ENCODE peak calls at places on chromosomes 13 and 19, in nine cellular contexts. One of them, this sample, is unnamed.

GRCh38 chr13:44679602-44680001 is 103.5 kb upstream of the TSC22D1 start:
- DNase-seq in H54: no peak
- DNase-seq in uterus: no peak
- DNase-seq in ovary: no peak
- DNase-seq in HCT116: no peak
- DNase-seq in gastrocnemius medialis: no peak
- DNase-seq in A549: no peak
- DNase-seq in IMR-90: peak; percentile 73
- DNase-seq in thyroid gland: no peak
- DNase-seq in this sample: no peak

GRCh38 chr19:19056636-19057275 is 7.0 kb upstream of the SLC25A42 start:
- DNase-seq in HCT116: no peak
- DNase-seq in ovary: no peak
- DNase-seq in H54: no peak
- DNase-seq in uterus: no peak
- DNase-seq in IMR-90: no peak
- DNase-seq in thyroid gland: no peak
- DNase-seq in A549: no peak
- DNase-seq in gastrocnemius medialis: no peak
- DNase-seq in this sample: no peak

GRCh38 chr19:55614711-55615552 is 9.4 kb downstream of the ZNF784 start:
- DNase-seq in IMR-90: no peak
- DNase-seq in HCT116: no peak
- DNase-seq in H54: no peak
- DNase-seq in A549: no peak
- DNase-seq in uterus: no peak
- DNase-seq in ovary: no peak
- DNase-seq in thyroid gland: no peak
- DNase-seq in gastrocnemius medialis: no peak
- DNase-seq in this sample: no peak

GRCh38 chr19:898663-899062 is 5.4 kb downstream of the RNU6-9 start:
- DNase-seq in H54: no peak
- DNase-seq in thyroid gland: no peak
- DNase-seq in A549: no peak
- DNase-seq in IMR-90: no peak
- DNase-seq in uterus: no peak
- DNase-seq in HCT116: no peak
- DNase-seq in gastrocnemius medialis: no peak
- DNase-seq in ovary: no peak
- DNase-seq in this sample: no peak

GRCh38 chr19:46454244-46454643 is 17.1 kb downstream of the PNMA8A start:
- DNase-seq in HCT116: no peak
- DNase-seq in A549: no peak
- DNase-seq in gastrocnemius medialis: no peak
- DNase-seq in H54: no peak
- DNase-seq in thyroid gland: no peak
- DNase-seq in ovary: no peak
- DNase-seq in IMR-90: no peak
- DNase-seq in uterus: no peak
- DNase-seq in this sample: no peak

GRCh38 chr13:43908156-43909126 is 28.7 kb downstream of the LACC1 start:
- DNase-seq in uterus: no peak
- DNase-seq in A549: peak; percentile 25
- DNase-seq in HCT116: peak; percentile 37
- DNase-seq in H54: no peak
- DNase-seq in ovary: no peak
- DNase-seq in gastrocnemius medialis: no peak
- DNase-seq in thyroid gland: no peak
- DNase-seq in IMR-90: peak; percentile 91
- DNase-seq in this sample: no peak

GRCh38 chr19:8611890-8612806 is 1.6 kb upstream of the ADAMTS10 start:
- DNase-seq in H54: peak; percentile 83
- DNase-seq in HCT116: no peak
- DNase-seq in IMR-90: peak; percentile 66
- DNase-seq in ovary: peak; percentile 65
- DNase-seq in A549: peak; percentile 80
- DNase-seq in gastrocnemius medialis: peak; percentile 55
- DNase-seq in uterus: peak; percentile 71
- DNase-seq in thyroid gland: no peak
- DNase-seq in this sample: no peak

GRCh38 chr13:85709721-85710120 is 89.5 kb downstream of the SLITRK6 start:
- DNase-seq in uterus: no peak
- DNase-seq in A549: no peak
- DNase-seq in ovary: no peak
- DNase-seq in IMR-90: no peak
- DNase-seq in gastrocnemius medialis: no peak
- DNase-seq in thyroid gland: no peak
- DNase-seq in H54: no peak
- DNase-seq in HCT116: no peak
- DNase-seq in this sample: no peak

GRCh38 chr13:40479196-40479845 is 187.1 kb downstream of the FOXO1 start:
- DNase-seq in H54: no peak
- DNase-seq in uterus: peak; percentile 39
- DNase-seq in gastrocnemius medialis: no peak
- DNase-seq in HCT116: no peak
- DNase-seq in thyroid gland: peak; percentile 78
- DNase-seq in IMR-90: no peak
- DNase-seq in ovary: no peak
- DNase-seq in A549: no peak
- DNase-seq in this sample: no peak

GRCh38 chr13:36519432-36519831 is 87.1 kb downstream of the CCNA1 start:
- DNase-seq in A549: no peak
- DNase-seq in HCT116: no peak
- DNase-seq in thyroid gland: no peak
- DNase-seq in uterus: no peak
- DNase-seq in H54: no peak
- DNase-seq in gastrocnemius medialis: no peak
- DNase-seq in IMR-90: no peak
- DNase-seq in ovary: no peak
- DNase-seq in this sample: no peak

GRCh38 chr13:43307921-43308433 is 284.6 kb downstream of the DNAJC15 start:
- DNase-seq in gastrocnemius medialis: peak; percentile 71
- DNase-seq in HCT116: no peak
- DNase-seq in thyroid gland: peak; percentile 89
- DNase-seq in ovary: peak; percentile 96
- DNase-seq in IMR-90: peak; percentile 87
- DNase-seq in H54: peak; percentile 15
- DNase-seq in uterus: peak; percentile 84
- DNase-seq in A549: no peak
- DNase-seq in this sample: peak; percentile 22

GRCh38 chr13:105497597-105497996 is 1037.9 kb downstream of the EFNB2 start:
- DNase-seq in thyroid gland: peak; percentile 45
- DNase-seq in A549: no peak
- DNase-seq in H54: no peak
- DNase-seq in HCT116: no peak
- DNase-seq in uterus: no peak
- DNase-seq in ovary: no peak
- DNase-seq in IMR-90: no peak
- DNase-seq in gastrocnemius medialis: no peak
- DNase-seq in this sample: no peak

GRCh38 chr19:19230999-19231398 is 19.2 kb downstream of the NCAN start:
- DNase-seq in A549: no peak
- DNase-seq in gastrocnemius medialis: no peak
- DNase-seq in thyroid gland: no peak
- DNase-seq in HCT116: no peak
- DNase-seq in ovary: no peak
- DNase-seq in IMR-90: no peak
- DNase-seq in H54: no peak
- DNase-seq in uterus: no peak
- DNase-seq in this sample: no peak

GRCh38 chr13:83681547-83681946 is 200.7 kb downstream of the SLITRK1 start:
- DNase-seq in H54: no peak
- DNase-seq in HCT116: no peak
- DNase-seq in IMR-90: no peak
- DNase-seq in ovary: no peak
- DNase-seq in A549: no peak
- DNase-seq in uterus: no peak
- DNase-seq in gastrocnemius medialis: no peak
- DNase-seq in thyroid gland: no peak
- DNase-seq in this sample: no peak

GRCh38 chr19:16520074-16520973 is 21.9 kb downstream of the CHERP start:
- DNase-seq in HCT116: no peak
- DNase-seq in A549: no peak
- DNase-seq in IMR-90: no peak
- DNase-seq in gastrocnemius medialis: no peak
- DNase-seq in thyroid gland: no peak
- DNase-seq in H54: no peak
- DNase-seq in ovary: no peak
- DNase-seq in uterus: no peak
- DNase-seq in this sample: no peak

GRCh38 chr19:47511128-47511517 is 3.7 kb downstream of the NAPA start:
- DNase-seq in gastrocnemius medialis: peak; percentile 65
- DNase-seq in IMR-90: no peak
- DNase-seq in A549: no peak
- DNase-seq in HCT116: no peak
- DNase-seq in ovary: peak; percentile 93
- DNase-seq in thyroid gland: no peak
- DNase-seq in uterus: peak; percentile 82
- DNase-seq in H54: no peak
- DNase-seq in this sample: no peak

GRCh38 chr13:48561461-48562224 is 28.8 kb upstream of the RCBTB2 start:
- DNase-seq in gastrocnemius medialis: no peak
- DNase-seq in HCT116: no peak
- DNase-seq in ovary: no peak
- DNase-seq in H54: no peak
- DNase-seq in A549: no peak
- DNase-seq in thyroid gland: no peak
- DNase-seq in IMR-90: no peak
- DNase-seq in uterus: no peak
- DNase-seq in this sample: no peak

GRCh38 chr19:52535831-52536800 is 8.6 kb downstream of the ZNF808 start:
- DNase-seq in gastrocnemius medialis: peak; percentile 79
- DNase-seq in ovary: peak; percentile 79
- DNase-seq in thyroid gland: peak; percentile 94
- DNase-seq in H54: peak; percentile 54
- DNase-seq in IMR-90: peak; percentile 61
- DNase-seq in uterus: peak; percentile 87
- DNase-seq in HCT116: no peak
- DNase-seq in A549: no peak
- DNase-seq in this sample: peak; percentile 56

GRCh38 chr19:15244808-15245207 is 12.6 kb upstream of the EPHX3 start:
- DNase-seq in IMR-90: no peak
- DNase-seq in H54: no peak
- DNase-seq in uterus: no peak
- DNase-seq in HCT116: no peak
- DNase-seq in A549: no peak
- DNase-seq in gastrocnemius medialis: no peak
- DNase-seq in ovary: no peak
- DNase-seq in thyroid gland: no peak
- DNase-seq in this sample: no peak

DNA sequence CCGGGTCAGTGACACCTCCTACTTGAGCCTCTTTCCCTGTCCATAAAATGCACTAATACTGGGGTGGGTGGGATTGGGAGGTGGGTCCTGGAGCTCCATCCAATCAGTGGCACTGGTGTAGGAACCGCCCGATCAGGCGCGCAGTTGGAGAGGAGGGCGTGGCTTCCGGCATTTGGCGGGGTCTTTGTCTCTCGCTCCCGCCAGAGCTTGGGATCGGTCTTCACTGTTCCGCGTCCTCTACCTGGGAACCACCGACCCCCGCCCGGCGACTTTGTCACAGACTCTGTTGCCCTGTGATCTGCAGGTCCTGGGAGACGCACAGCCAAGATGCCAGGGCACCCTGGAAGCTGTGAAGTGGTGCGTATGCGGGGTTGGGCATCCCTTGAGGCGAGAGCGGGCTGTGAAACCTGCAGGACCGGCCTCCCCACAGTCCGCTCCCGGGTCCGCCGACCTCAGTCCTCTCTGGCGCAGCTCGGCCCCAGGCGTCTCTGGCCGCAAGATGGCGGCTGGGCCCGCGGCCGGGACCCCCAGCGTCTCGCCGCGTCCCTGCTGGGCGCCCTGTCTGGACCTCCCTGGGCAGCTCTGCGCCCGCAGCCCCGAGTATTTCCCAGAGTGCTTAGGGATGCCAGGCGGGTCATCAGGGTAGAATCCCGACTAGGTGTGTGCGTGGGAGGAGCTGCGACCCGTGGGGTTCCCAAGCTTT is 41.6 kb upstream of the ZNF730 start:
- DNase-seq in uterus: peak; percentile 61
- DNase-seq in thyroid gland: peak; percentile 39
- DNase-seq in H54: peak; percentile 19
- DNase-seq in A549: no peak
- DNase-seq in IMR-90: peak; percentile 72
- DNase-seq in gastrocnemius medialis: no peak
- DNase-seq in HCT116: no peak
- DNase-seq in ovary: peak; percentile 56
- DNase-seq in this sample: peak; percentile 55
- TF ChIP-seq POLR2A in uterus: no peak
- TF ChIP-seq POLR2A in thyroid gland: no peak
- TF ChIP-seq POLR2A in H54: no peak
- TF ChIP-seq POLR2A in A549: no peak
- TF ChIP-seq POLR2A in IMR-90: peak; percentile 2
- TF ChIP-seq POLR2A in gastrocnemius medialis: no peak
- TF ChIP-seq POLR2A in HCT116: no peak
- TF ChIP-seq POLR2A in ovary: no peak
- TF ChIP-seq POLR2A in this sample: peak; percentile 36

DNA sequence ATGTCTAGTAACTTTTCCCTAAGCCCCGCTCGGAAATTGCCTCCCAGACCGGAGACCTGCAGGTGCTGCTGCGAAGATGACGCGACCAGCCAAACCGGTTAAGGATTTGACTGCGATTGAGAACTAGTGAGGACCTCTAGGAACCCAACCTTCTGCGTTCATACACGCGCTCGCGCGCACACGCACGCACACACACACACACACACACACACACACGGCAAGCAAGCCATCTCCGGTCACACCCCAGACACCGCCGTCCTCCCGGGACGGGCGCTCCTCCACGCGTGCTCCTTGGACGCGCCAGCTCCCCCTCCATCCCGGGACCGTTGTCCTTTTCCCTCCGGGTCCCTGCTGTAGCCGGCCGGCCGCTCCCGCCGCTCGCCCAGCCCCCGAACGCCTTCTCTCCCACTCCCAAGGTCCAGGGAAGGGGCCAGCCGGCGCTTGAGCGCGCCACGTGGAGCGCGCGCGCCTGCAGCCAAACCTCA is 1.2 kb downstream of the TBC1D4 start:
- DNase-seq in HCT116: peak; percentile 63
- DNase-seq in ovary: peak; percentile 65
- DNase-seq in H54: no peak
- DNase-seq in A549: peak; percentile 5
- DNase-seq in uterus: peak; percentile 44
- DNase-seq in gastrocnemius medialis: peak; percentile 83
- DNase-seq in IMR-90: peak; percentile 37
- DNase-seq in thyroid gland: peak; percentile 85
- DNase-seq in this sample: peak; percentile 12
- TF ChIP-seq POLR2A in HCT116: no peak
- TF ChIP-seq POLR2A in ovary: no peak
- TF ChIP-seq POLR2A in H54: no peak
- TF ChIP-seq POLR2A in A549: no peak
- TF ChIP-seq POLR2A in uterus: peak; percentile 15
- TF ChIP-seq POLR2A in gastrocnemius medialis: peak; percentile 89
- TF ChIP-seq POLR2A in IMR-90: no peak
- TF ChIP-seq POLR2A in thyroid gland: peak; percentile 53
- TF ChIP-seq POLR2A in this sample: peak; percentile 44

GRCh38 chr19:38385057-38385803 is 2.6 kb downstream of the GGN start:
- DNase-seq in gastrocnemius medialis: no peak
- DNase-seq in A549: no peak
- DNase-seq in H54: no peak
- DNase-seq in IMR-90: no peak
- DNase-seq in uterus: no peak
- DNase-seq in ovary: no peak
- DNase-seq in thyroid gland: no peak
- DNase-seq in HCT116: no peak
- DNase-seq in this sample: no peak
- TF ChIP-seq POLR2A in gastrocnemius medialis: no peak
- TF ChIP-seq POLR2A in A549: no peak
- TF ChIP-seq POLR2A in H54: no peak
- TF ChIP-seq POLR2A in IMR-90: no peak
- TF ChIP-seq POLR2A in uterus: no peak
- TF ChIP-seq POLR2A in ovary: no peak
- TF ChIP-seq POLR2A in thyroid gland: no peak
- TF ChIP-seq POLR2A in HCT116: no peak
- TF ChIP-seq POLR2A in this sample: peak; percentile 10

GRCh38 chr19:53818756-53819155 is 5.4 kb downstream of the NLRP12 start:
- DNase-seq in IMR-90: no peak
- DNase-seq in A549: no peak
- DNase-seq in gastrocnemius medialis: no peak
- DNase-seq in ovary: no peak
- DNase-seq in uterus: no peak
- DNase-seq in thyroid gland: no peak
- DNase-seq in H54: no peak
- DNase-seq in HCT116: no peak
- DNase-seq in this sample: no peak
- TF ChIP-seq POLR2A in IMR-90: no peak
- TF ChIP-seq POLR2A in A549: no peak
- TF ChIP-seq POLR2A in gastrocnemius medialis: no peak
- TF ChIP-seq POLR2A in ovary: no peak
- TF ChIP-seq POLR2A in uterus: no peak
- TF ChIP-seq POLR2A in thyroid gland: no peak
- TF ChIP-seq POLR2A in H54: no peak
- TF ChIP-seq POLR2A in HCT116: no peak
- TF ChIP-seq POLR2A in this sample: no peak

This sample was measured in GM12891.